ENCODE peak calls at places on chromosomes 16 and 17, in ten cellular contexts. One of them, this sample, is unnamed.

GRCh38 chr17:35243459-35244204 is 760 bp downstream of the SLFN5 start:
- DNase-seq in AG04450: no peak
- DNase-seq in heart right ventricle: peak
- DNase-seq in mesenchymal stem cell: peak
- DNase-seq in ovary: peak
- DNase-seq in mesendoderm: peak
- DNase-seq in fibroblast of pulmonary artery: peak
- DNase-seq in CD8-positive, alpha-beta T cell: peak
- DNase-seq in sigmoid colon: peak
- DNase-seq in Peyer's patch: peak
- DNase-seq in this sample: peak

GRCh38 chr16:48611329-48612137 is 1.6 kb upstream of the N4BP1 start:
- DNase-seq in AG04450: no peak
- DNase-seq in heart right ventricle: no peak
- DNase-seq in mesenchymal stem cell: no peak
- DNase-seq in ovary: no peak
- DNase-seq in mesendoderm: peak
- DNase-seq in fibroblast of pulmonary artery: no peak
- DNase-seq in CD8-positive, alpha-beta T cell: peak
- DNase-seq in sigmoid colon: no peak
- DNase-seq in Peyer's patch: peak
- DNase-seq in this sample: peak

GRCh38 chr16:87608400-87608985 is 6.2 kb downstream of the JPH3 start:
- DNase-seq in AG04450: peak
- DNase-seq in heart right ventricle: peak
- DNase-seq in mesenchymal stem cell: peak
- DNase-seq in ovary: peak
- DNase-seq in mesendoderm: peak
- DNase-seq in fibroblast of pulmonary artery: peak
- DNase-seq in CD8-positive, alpha-beta T cell: no peak
- DNase-seq in sigmoid colon: no peak
- DNase-seq in Peyer's patch: no peak
- DNase-seq in this sample: peak

GRCh38 chr17:50301891-50302584 is 27.8 kb downstream of the TMEM92 start:
- DNase-seq in AG04450: no peak
- DNase-seq in heart right ventricle: no peak
- DNase-seq in mesenchymal stem cell: no peak
- DNase-seq in ovary: no peak
- DNase-seq in mesendoderm: no peak
- DNase-seq in fibroblast of pulmonary artery: no peak
- DNase-seq in CD8-positive, alpha-beta T cell: no peak
- DNase-seq in sigmoid colon: no peak
- DNase-seq in Peyer's patch: no peak
- DNase-seq in this sample: no peak

GRCh38 chr16:71528257-71528656 is 2.0 kb downstream of the CHST4 start:
- DNase-seq in AG04450: no peak
- DNase-seq in heart right ventricle: no peak
- DNase-seq in mesenchymal stem cell: no peak
- DNase-seq in ovary: no peak
- DNase-seq in mesendoderm: no peak
- DNase-seq in fibroblast of pulmonary artery: no peak
- DNase-seq in CD8-positive, alpha-beta T cell: no peak
- DNase-seq in sigmoid colon: no peak
- DNase-seq in Peyer's patch: no peak
- DNase-seq in this sample: no peak

GRCh38 chr17:57243171-57243622 is 13.1 kb upstream of the MSI2 start:
- DNase-seq in AG04450: peak
- DNase-seq in heart right ventricle: peak
- DNase-seq in mesenchymal stem cell: peak
- DNase-seq in ovary: peak
- DNase-seq in mesendoderm: peak
- DNase-seq in fibroblast of pulmonary artery: peak
- DNase-seq in CD8-positive, alpha-beta T cell: peak
- DNase-seq in sigmoid colon: peak
- DNase-seq in Peyer's patch: peak
- DNase-seq in this sample: peak

GRCh38 chr17:348692-349425 is 3.7 kb downstream of the RPH3AL start:
- DNase-seq in AG04450: no peak
- DNase-seq in heart right ventricle: no peak
- DNase-seq in mesenchymal stem cell: peak
- DNase-seq in ovary: no peak
- DNase-seq in mesendoderm: no peak
- DNase-seq in fibroblast of pulmonary artery: no peak
- DNase-seq in CD8-positive, alpha-beta T cell: no peak
- DNase-seq in sigmoid colon: peak
- DNase-seq in Peyer's patch: no peak
- DNase-seq in this sample: no peak

GRCh38 chr16:53510704-53511070 is 7.7 kb upstream of the AKTIP start:
- DNase-seq in AG04450: no peak
- DNase-seq in heart right ventricle: no peak
- DNase-seq in mesenchymal stem cell: no peak
- DNase-seq in ovary: no peak
- DNase-seq in mesendoderm: no peak
- DNase-seq in fibroblast of pulmonary artery: no peak
- DNase-seq in CD8-positive, alpha-beta T cell: no peak
- DNase-seq in sigmoid colon: no peak
- DNase-seq in Peyer's patch: no peak
- DNase-seq in this sample: no peak

GRCh38 chr17:79664925-79665738 is 54.3 kb upstream of the RBFOX3 start:
- DNase-seq in AG04450: no peak
- DNase-seq in heart right ventricle: peak
- DNase-seq in mesenchymal stem cell: no peak
- DNase-seq in ovary: peak
- DNase-seq in mesendoderm: peak
- DNase-seq in fibroblast of pulmonary artery: peak
- DNase-seq in CD8-positive, alpha-beta T cell: no peak
- DNase-seq in sigmoid colon: peak
- DNase-seq in Peyer's patch: no peak
- DNase-seq in this sample: peak

GRCh38 chr17:73191443-73192218 is 1.2 kb upstream of the COG1 start:
- DNase-seq in AG04450: peak
- DNase-seq in heart right ventricle: peak
- DNase-seq in mesenchymal stem cell: peak
- DNase-seq in ovary: peak
- DNase-seq in mesendoderm: peak
- DNase-seq in fibroblast of pulmonary artery: peak
- DNase-seq in CD8-positive, alpha-beta T cell: peak
- DNase-seq in sigmoid colon: peak
- DNase-seq in Peyer's patch: peak
- DNase-seq in this sample: peak

GRCh38 chr17:16879686-16880085 is 92.2 kb downstream of the TNFRSF13B start:
- DNase-seq in AG04450: no peak
- DNase-seq in heart right ventricle: no peak
- DNase-seq in mesenchymal stem cell: no peak
- DNase-seq in ovary: no peak
- DNase-seq in mesendoderm: no peak
- DNase-seq in fibroblast of pulmonary artery: no peak
- DNase-seq in CD8-positive, alpha-beta T cell: no peak
- DNase-seq in sigmoid colon: no peak
- DNase-seq in Peyer's patch: no peak
- DNase-seq in this sample: no peak

GRCh38 chr17:1875597-1875996 is 45.8 kb downstream of the RPA1 start:
- DNase-seq in AG04450: no peak
- DNase-seq in heart right ventricle: no peak
- DNase-seq in mesenchymal stem cell: no peak
- DNase-seq in ovary: no peak
- DNase-seq in mesendoderm: no peak
- DNase-seq in fibroblast of pulmonary artery: no peak
- DNase-seq in CD8-positive, alpha-beta T cell: no peak
- DNase-seq in sigmoid colon: no peak
- DNase-seq in Peyer's patch: no peak
- DNase-seq in this sample: no peak

GRCh38 chr17:80704894-80705293 is 160.3 kb downstream of the RPTOR start:
- DNase-seq in AG04450: no peak
- DNase-seq in heart right ventricle: no peak
- DNase-seq in mesenchymal stem cell: no peak
- DNase-seq in ovary: no peak
- DNase-seq in mesendoderm: no peak
- DNase-seq in fibroblast of pulmonary artery: no peak
- DNase-seq in CD8-positive, alpha-beta T cell: no peak
- DNase-seq in sigmoid colon: no peak
- DNase-seq in Peyer's patch: no peak
- DNase-seq in this sample: no peak

GRCh38 chr17:65495255-65496060 is 66.0 kb downstream of the AXIN2 start:
- DNase-seq in AG04450: no peak
- DNase-seq in heart right ventricle: no peak
- DNase-seq in mesenchymal stem cell: no peak
- DNase-seq in ovary: no peak
- DNase-seq in mesendoderm: peak
- DNase-seq in fibroblast of pulmonary artery: no peak
- DNase-seq in CD8-positive, alpha-beta T cell: no peak
- DNase-seq in sigmoid colon: no peak
- DNase-seq in Peyer's patch: no peak
- DNase-seq in this sample: peak

GRCh38 chr16:19168173-19169080 is at the start of gene SYT17:
- DNase-seq in AG04450: no peak
- DNase-seq in heart right ventricle: peak
- DNase-seq in mesenchymal stem cell: peak
- DNase-seq in ovary: no peak
- DNase-seq in mesendoderm: peak
- DNase-seq in fibroblast of pulmonary artery: no peak
- DNase-seq in CD8-positive, alpha-beta T cell: no peak
- DNase-seq in sigmoid colon: no peak
- DNase-seq in Peyer's patch: no peak
- DNase-seq in this sample: peak

GRCh38 chr17:43330876-43331639 is 67.7 kb upstream of the ARL4D start:
- DNase-seq in AG04450: no peak
- DNase-seq in heart right ventricle: no peak
- DNase-seq in mesenchymal stem cell: no peak
- DNase-seq in ovary: no peak
- DNase-seq in mesendoderm: no peak
- DNase-seq in fibroblast of pulmonary artery: no peak
- DNase-seq in CD8-positive, alpha-beta T cell: no peak
- DNase-seq in sigmoid colon: no peak
- DNase-seq in Peyer's patch: no peak
- DNase-seq in this sample: peak

GRCh38 chr16:1887711-1888354 is 15.9 kb upstream of the MEIOB start:
- DNase-seq in AG04450: no peak
- DNase-seq in heart right ventricle: no peak
- DNase-seq in mesenchymal stem cell: no peak
- DNase-seq in ovary: no peak
- DNase-seq in mesendoderm: no peak
- DNase-seq in fibroblast of pulmonary artery: no peak
- DNase-seq in CD8-positive, alpha-beta T cell: no peak
- DNase-seq in sigmoid colon: no peak
- DNase-seq in Peyer's patch: no peak
- DNase-seq in this sample: no peak

GRCh38 chr16:9039208-9039607 is 52.2 kb upstream of the HAPSTR1 start:
- DNase-seq in AG04450: no peak
- DNase-seq in heart right ventricle: no peak
- DNase-seq in mesenchymal stem cell: peak
- DNase-seq in ovary: no peak
- DNase-seq in mesendoderm: peak
- DNase-seq in fibroblast of pulmonary artery: peak
- DNase-seq in CD8-positive, alpha-beta T cell: no peak
- DNase-seq in sigmoid colon: no peak
- DNase-seq in Peyer's patch: no peak
- DNase-seq in this sample: peak

GRCh38 chr17:42094375-42095069 is 3.8 kb downstream of the ZNF385C start:
- DNase-seq in AG04450: no peak
- DNase-seq in heart right ventricle: no peak
- DNase-seq in mesenchymal stem cell: no peak
- DNase-seq in ovary: no peak
- DNase-seq in mesendoderm: no peak
- DNase-seq in fibroblast of pulmonary artery: no peak
- DNase-seq in CD8-positive, alpha-beta T cell: no peak
- DNase-seq in sigmoid colon: no peak
- DNase-seq in Peyer's patch: no peak
- DNase-seq in this sample: no peak
- H3K4me3 ChIP-seq in AG04450: no peak
- H3K4me3 ChIP-seq in heart right ventricle: no peak
- H3K4me3 ChIP-seq in mesenchymal stem cell: no peak
- H3K4me3 ChIP-seq in ovary: no peak
- H3K4me3 ChIP-seq in mesendoderm: no peak
- H3K4me3 ChIP-seq in fibroblast of pulmonary artery: no peak
- H3K4me3 ChIP-seq in CD8-positive, alpha-beta T cell: no peak
- H3K4me3 ChIP-seq in sigmoid colon: no peak
- H3K4me3 ChIP-seq in Peyer's patch: no peak
- H3K4me3 ChIP-seq in this sample: no peak

DNA sequence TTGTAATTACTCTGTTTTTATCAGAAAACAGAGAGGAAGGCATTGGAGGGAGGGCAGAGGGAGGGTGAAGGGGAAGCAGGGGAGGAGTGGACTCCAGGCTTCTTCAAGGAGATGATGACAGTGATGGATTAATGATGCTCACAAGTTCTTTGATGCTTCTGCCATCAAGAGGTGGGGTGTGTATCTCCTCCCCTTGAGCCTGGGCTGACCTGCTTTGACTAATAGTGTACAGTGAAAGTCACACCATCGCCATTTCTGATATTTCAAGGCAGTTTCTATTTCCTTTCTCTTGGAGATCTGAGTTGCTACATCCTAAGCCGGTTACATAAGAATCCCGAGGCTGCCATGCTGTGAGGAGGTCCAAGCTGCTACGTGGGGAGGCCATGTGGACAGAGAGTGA is 312.5 kb downstream of the MAF start:
- DNase-seq in AG04450: no peak
- DNase-seq in heart right ventricle: no peak
- DNase-seq in mesenchymal stem cell: no peak
- DNase-seq in ovary: no peak
- DNase-seq in mesendoderm: no peak
- DNase-seq in fibroblast of pulmonary artery: no peak
- DNase-seq in CD8-positive, alpha-beta T cell: no peak
- DNase-seq in sigmoid colon: no peak
- DNase-seq in Peyer's patch: no peak
- DNase-seq in this sample: no peak
- H3K4me3 ChIP-seq in AG04450: no peak
- H3K4me3 ChIP-seq in heart right ventricle: no peak
- H3K4me3 ChIP-seq in mesenchymal stem cell: no peak
- H3K4me3 ChIP-seq in ovary: no peak
- H3K4me3 ChIP-seq in mesendoderm: no peak
- H3K4me3 ChIP-seq in fibroblast of pulmonary artery: no peak
- H3K4me3 ChIP-seq in CD8-positive, alpha-beta T cell: no peak
- H3K4me3 ChIP-seq in sigmoid colon: no peak
- H3K4me3 ChIP-seq in Peyer's patch: no peak
- H3K4me3 ChIP-seq in this sample: no peak

DNA sequence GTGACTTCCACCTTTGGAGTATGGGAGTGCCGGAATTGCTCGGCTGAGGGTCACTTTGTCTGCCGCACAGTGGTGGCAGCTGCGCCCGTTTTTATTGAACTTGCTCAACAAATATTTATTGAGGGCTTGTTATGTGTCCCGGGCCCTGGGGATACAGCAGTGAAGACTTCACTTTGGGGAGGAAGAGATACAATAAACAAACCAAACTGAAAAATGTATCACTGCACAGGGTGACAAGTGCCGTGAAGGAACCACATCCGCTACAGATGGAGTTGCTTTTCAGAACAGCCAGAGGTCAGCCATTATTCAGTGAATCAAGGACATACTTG is 185.6 kb downstream of the NTN1 start:
- DNase-seq in AG04450: no peak
- DNase-seq in heart right ventricle: no peak
- DNase-seq in mesenchymal stem cell: no peak
- DNase-seq in ovary: no peak
- DNase-seq in mesendoderm: no peak
- DNase-seq in fibroblast of pulmonary artery: no peak
- DNase-seq in CD8-positive, alpha-beta T cell: no peak
- DNase-seq in sigmoid colon: no peak
- DNase-seq in Peyer's patch: no peak
- DNase-seq in this sample: no peak
- H3K4me3 ChIP-seq in AG04450: no peak
- H3K4me3 ChIP-seq in heart right ventricle: no peak
- H3K4me3 ChIP-seq in mesenchymal stem cell: no peak
- H3K4me3 ChIP-seq in ovary: peak
- H3K4me3 ChIP-seq in mesendoderm: no peak
- H3K4me3 ChIP-seq in fibroblast of pulmonary artery: no peak
- H3K4me3 ChIP-seq in CD8-positive, alpha-beta T cell: no peak
- H3K4me3 ChIP-seq in sigmoid colon: no peak
- H3K4me3 ChIP-seq in Peyer's patch: no peak
- H3K4me3 ChIP-seq in this sample: no peak

GRCh38 chr17:40178021-40178601 is 841 bp downstream of the RAPGEFL1 start:
- DNase-seq in AG04450: no peak
- DNase-seq in heart right ventricle: no peak
- DNase-seq in mesenchymal stem cell: no peak
- DNase-seq in ovary: no peak
- DNase-seq in mesendoderm: peak
- DNase-seq in fibroblast of pulmonary artery: no peak
- DNase-seq in CD8-positive, alpha-beta T cell: no peak
- DNase-seq in sigmoid colon: no peak
- DNase-seq in Peyer's patch: no peak
- DNase-seq in this sample: peak
- H3K4me3 ChIP-seq in AG04450: no peak
- H3K4me3 ChIP-seq in heart right ventricle: peak
- H3K4me3 ChIP-seq in mesenchymal stem cell: peak
- H3K4me3 ChIP-seq in ovary: peak
- H3K4me3 ChIP-seq in mesendoderm: no peak
- H3K4me3 ChIP-seq in fibroblast of pulmonary artery: no peak
- H3K4me3 ChIP-seq in CD8-positive, alpha-beta T cell: peak
- H3K4me3 ChIP-seq in sigmoid colon: peak
- H3K4me3 ChIP-seq in Peyer's patch: peak
- H3K4me3 ChIP-seq in this sample: peak

This sample was measured in GM23338.